ENCODE peak calls at places on chromosomes 4 and X, in four cellular contexts. D is right atrium auricular region, G is mucosa of descending colon, F is uterus. Z is an unnamed sample.
A peak's percentile ranks its signal among the peaks of the same experiment; 100 is the strongest.

GRCh38 chr4:26342328-26343040 is 21.7 kb downstream of the RBPJ start:
- DNase-seq in D (no peak), G (no peak), F (no peak), Z (no peak)

GRCh38 chr4:112515278-112516075 is 503 bp downstream of the NEUROG2 start:
- DNase-seq in D (no peak), G (no peak), F (no peak), Z (peak; percentile 23)

GRCh38 chrX:114959729-114960128 is 57.7 kb downstream of the IL13RA2 start:
- DNase-seq in D (no peak), G (no peak), F (no peak), Z (no peak)

GRCh38 chr4:16417198-16417597 is 190.9 kb upstream of the TAPT1 start:
- DNase-seq in D (no peak), G (no peak), F (no peak), Z (no peak)

GRCh38 chr4:87339440-87339839 is 16.8 kb upstream of the HSD17B13 start:
- DNase-seq in D (no peak), G (no peak), F (no peak), Z (no peak)

GRCh38 chrX:111652719-111653118 is 28.3 kb upstream of the ALG13 start:
- DNase-seq in D (no peak), G (no peak), F (no peak), Z (no peak)

GRCh38 chr4:20672262-20672661 is 28.0 kb upstream of the PACRGL start:
- DNase-seq in D (no peak), G (no peak), F (no peak), Z (no peak)

GRCh38 chr4:107077192-107077591 is 41.1 kb upstream of the DKK2 start:
- DNase-seq in D (no peak), G (no peak), F (no peak), Z (no peak)

DNA sequence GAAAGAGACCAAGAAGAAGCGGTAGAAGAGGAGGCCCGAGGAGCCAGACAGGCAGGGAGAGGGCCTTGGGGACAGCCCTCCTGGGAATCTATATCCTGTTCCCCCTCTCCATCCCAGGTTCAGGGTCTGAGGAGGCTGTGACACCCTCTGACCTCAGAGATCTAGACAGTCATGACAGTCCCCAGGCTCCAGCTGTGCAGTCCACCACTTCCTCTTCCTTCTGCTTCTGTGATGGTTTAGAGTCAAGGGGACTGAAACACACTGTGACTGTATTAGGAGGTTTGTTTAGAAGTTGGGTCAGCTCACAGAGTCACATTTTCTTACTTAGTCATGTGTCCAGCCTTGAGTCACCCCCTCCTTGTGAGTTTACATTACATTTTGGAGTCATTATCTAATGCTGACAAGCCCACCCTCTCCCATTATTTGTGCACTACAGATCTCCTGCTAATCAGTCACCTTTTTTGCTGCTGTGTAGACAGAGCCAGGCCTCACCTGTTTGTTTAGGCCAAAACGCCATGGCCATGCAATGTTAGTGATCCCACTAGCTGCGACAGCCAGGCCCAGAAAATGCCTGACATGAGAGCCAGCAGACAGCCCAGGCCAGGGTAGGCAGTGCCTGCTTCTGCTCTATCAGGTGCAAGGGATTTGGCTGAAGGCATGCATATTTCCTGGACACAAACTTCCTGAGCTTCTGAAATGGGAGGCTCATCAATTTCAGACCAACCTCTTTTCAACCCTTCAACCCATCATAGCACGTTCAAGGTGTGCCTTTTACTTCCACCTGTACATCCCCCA is 26.0 kb downstream of the MANBA start:
- DNase-seq in D (no peak), G (no peak), F (no peak), Z (no peak)
- TF ChIP-seq CTCF in D (no peak), G (no peak), F (no peak), Z (no peak)

DNA sequence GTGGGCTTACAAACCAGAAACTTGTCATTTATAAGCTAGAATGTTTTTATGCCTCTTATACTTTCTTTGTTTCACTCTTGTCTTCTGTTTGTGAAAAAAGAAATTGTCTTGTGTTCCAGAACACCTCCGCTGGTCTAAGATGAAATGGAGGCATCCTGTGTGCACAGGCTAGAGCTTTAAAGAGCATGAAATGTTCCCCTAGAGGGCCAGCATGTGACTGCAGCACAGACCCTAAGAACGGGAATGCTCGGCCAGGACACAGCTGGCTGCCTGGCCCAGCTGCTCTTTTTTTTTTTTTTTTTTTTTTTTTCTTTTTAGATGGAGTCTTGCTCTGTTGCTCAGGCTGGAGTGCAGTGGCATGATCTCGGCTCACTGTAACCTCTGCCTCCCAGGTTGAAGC is 33.6 kb downstream of the SETD7 start:
- DNase-seq in D (no peak), G (no peak), F (no peak), Z (no peak)
- H3K36me3 ChIP-seq in D (peaks cover 73% of the 10 kb centered on the region), G (no peaks in the 10 kb centered on the region), F (no peaks in the 10 kb centered on the region), Z (peaks cover 4% of the 10 kb centered on the region)

DNA sequence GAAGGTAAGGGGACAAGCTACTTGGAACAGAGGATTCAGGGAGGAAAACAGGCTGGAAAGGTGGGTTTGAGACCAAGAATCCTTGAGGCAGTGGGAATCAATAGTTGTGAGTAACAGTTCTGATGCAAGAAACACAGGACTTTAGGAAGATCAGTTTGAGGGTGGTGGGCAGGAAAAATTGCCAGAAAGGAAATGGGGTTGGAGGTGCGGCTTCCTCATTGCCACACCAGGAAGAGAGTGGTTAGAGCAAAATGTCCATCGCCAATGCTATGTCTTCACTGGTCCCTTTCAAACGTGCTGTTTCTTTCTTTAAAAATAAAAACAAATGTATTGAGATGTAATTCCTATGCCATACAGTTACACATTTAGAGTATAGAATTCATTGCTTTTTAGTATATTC is 57.1 kb upstream of the NOCT start:
- DNase-seq in D (no peak), G (no peak), F (no peak), Z (no peak)
- H3K4me3 ChIP-seq in D (no peak overlapping the region), G (no peak overlapping the region), F (no peak overlapping the region), Z (no peak overlapping the region)

DNA sequence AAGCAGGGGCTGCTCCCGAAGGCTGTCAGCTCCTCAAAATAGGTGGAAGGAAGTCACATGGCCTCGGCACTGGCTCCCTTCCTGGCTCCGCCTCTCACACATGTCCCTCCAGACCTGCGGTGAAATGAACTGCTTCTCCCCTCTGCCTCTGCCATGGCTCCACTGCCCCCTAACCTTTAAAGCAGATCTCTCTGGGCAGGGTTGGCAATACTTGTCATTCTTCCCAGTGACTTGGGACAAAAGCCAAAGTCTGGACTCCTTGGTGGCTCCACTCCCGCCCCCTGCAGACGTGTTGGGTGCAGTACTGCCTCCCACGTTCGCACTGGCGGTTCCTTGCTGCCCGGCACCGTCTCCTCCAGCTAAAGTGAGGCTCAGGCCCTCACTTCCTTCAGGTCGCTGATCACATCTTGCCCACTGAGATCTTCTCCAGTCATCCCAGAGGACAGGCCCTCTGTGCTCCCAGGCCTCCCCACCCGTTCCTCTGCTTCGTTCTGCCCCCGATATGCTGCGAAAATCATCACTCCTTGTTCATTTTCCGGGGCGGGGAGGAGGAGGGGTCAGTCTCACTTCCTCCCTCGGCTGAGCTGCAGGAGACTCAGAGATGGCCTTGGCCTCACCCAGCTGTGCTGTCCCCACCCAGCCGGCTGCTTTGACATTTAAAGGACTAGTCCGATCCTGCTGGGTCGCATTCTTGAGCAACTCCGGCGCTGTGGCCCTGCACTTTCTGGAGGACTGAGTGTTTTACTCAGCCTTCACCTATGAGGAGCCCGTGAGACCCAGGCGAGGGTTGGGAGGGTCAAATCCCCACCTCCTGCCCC is 97.4 kb downstream of the PHKA2 start:
- DNase-seq in D (peak; percentile 90), G (peak; percentile 82), F (peak; percentile 76), Z (peak; percentile 77)
- TF ChIP-seq CTCF in D (peak; percentile 32), G (peak; percentile 31), F (peak; percentile 66), Z (peak; percentile 51)

GRCh38 chrX:116961872-116962582 is 499.3 kb upstream of the CT83 start:
- DNase-seq in D (no peak), G (no peak), F (no peak), Z (no peak)
- H3K36me3 ChIP-seq in D (no peaks in the 10 kb centered on the region), G (no peaks in the 10 kb centered on the region), F (no peaks in the 10 kb centered on the region), Z (no peaks in the 10 kb centered on the region)

GRCh38 chr4:53421791-53422190 is 44.4 kb downstream of the FIP1L1 start:
- DNase-seq in D (no peak), G (no peak), F (no peak), Z (no peak)

DNA sequence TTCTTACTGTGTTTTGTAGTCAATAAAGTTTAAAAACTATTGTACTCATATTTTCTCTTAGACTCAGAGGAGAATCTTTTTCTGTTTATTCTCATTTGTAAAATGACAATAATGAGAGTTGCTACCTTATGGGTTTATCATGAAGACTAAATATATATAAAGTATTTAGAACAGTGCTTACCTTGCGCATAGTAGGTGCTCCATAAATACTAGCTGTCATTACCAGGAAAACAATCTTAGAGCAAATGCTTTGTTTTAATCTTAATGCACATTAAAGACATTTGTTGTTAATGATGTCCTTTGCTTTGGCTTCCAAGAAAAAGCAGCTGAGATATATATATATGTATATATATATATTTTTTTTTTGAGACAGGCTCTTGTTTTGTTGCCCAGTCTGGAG is 44.9 kb downstream of the FIP1L1 start:
- DNase-seq in D (no peak), G (no peak), F (no peak), Z (no peak)
- H3K4me3 ChIP-seq in D (no peak overlapping the region), G (no peak overlapping the region), F (no peak overlapping the region), Z (no peak overlapping the region)

GRCh38 chr4:113784497-113785254 is 23.1 kb upstream of the CAMK2D start:
- DNase-seq in D (no peak), G (no peak), F (no peak), Z (no peak)

GRCh38 chr4:113776016-113776415 is 14.5 kb upstream of the CAMK2D start:
- DNase-seq in D (no peak), G (no peak), F (no peak), Z (no peak)

GRCh38 chr4:113783289-113783688 is 21.8 kb upstream of the CAMK2D start:
- DNase-seq in D (no peak), G (no peak), F (no peak), Z (no peak)

GRCh38 chr4:113776679-113777078 is 15.1 kb upstream of the CAMK2D start:
- DNase-seq in D (no peak), G (no peak), F (no peak), Z (no peak)

DNA sequence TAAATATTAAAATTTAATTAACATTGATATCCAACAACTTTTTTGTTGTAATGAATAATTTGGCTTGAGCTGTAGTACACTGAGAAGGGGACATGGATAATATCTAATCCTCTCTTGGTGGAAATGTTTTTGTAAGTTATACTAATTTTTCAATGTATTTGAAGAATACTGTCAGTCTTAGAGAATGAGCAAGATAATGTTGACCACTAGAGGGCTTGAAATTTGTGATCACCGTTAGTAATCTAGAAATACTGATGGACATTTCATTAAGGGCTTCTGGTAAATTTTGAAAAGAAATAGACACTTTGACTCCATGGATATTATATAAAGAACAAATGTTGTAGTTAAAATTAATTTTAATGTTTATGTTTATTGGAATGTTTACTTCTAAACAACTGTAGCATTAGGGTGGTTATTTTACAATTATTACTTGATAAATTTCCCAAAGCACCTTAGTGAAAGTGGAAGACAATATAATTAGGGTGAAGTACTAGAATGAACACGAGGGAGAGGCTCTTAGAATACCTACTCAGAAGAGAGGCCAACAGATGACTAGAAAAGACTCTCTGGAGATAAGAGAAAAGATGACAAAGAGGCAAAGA is 20.0 kb upstream of the CAMK2D start:
- DNase-seq in D (no peak), G (no peak), F (no peak), Z (no peak)
- TF ChIP-seq CTCF in D (no peak), G (no peak), F (peak; percentile 51), Z (peak; percentile 74)

DNA sequence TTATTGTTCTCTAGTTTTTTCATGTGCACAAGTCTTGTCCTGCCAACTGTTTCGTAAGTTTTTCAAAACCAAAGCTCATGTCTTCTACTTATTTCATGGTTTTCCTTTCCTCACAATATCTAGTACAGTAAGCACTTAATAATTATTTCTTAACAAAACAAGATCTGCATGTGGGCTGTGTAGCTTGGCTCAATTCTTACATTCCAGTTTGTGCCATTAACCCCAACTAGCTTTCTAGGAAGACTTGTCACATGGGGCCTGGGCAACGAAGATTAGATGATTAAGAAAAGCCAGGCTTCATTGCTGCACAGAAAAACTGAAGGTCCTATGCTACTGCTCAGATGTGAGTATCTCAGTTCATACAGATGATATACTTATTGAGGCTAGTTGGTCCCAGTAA is 155.3 kb upstream of the TEX13A start:
- DNase-seq in D (no peak), G (no peak), F (no peak), Z (no peak)
- H3K36me3 ChIP-seq in D (no peaks in the 10 kb centered on the region), G (no peaks in the 10 kb centered on the region), F (no peaks in the 10 kb centered on the region), Z (no peaks in the 10 kb centered on the region)

Z was measured in psoas muscle.